ENCODE peak calls at places on chromosome 21, in nine cellular contexts. C is psoas muscle, T is GM23248, G is H9, B is iPS DF 6.9, A is tibial artery, E is uterus, V is IMR-90, Z is testis. U is an unnamed sample. For H3K4me1 and H3K27me3, the result is how much of the 10 kb centered on the place peaks cover.

GRCh38 chr21:36388835-36389234 is 3.6 kb downstream of the CHAF1B start:
- DNase-seq in Z (no peak), G (peak), V (peak), A (no peak), E (no peak), B (peak), C (no peak), T (peak), U (no peak)

GRCh38 chr21:36430841-36431240 is 45.6 kb downstream of the CHAF1B start:
- DNase-seq in E (no peak), Z (no peak), V (no peak), A (no peak), T (peak), B (no peak), C (no peak), G (no peak), U (no peak)

GRCh38 chr21:46624050-46624449 is 11.4 kb upstream of the PRMT2 start:
- DNase-seq in A (no peak), G (no peak), E (no peak), V (no peak), Z (no peak), C (no peak), T (no peak), B (no peak), U (no peak)

GRCh38 chr21:23223882-23224281 is 2225.7 kb downstream of the NCAM2 start:
- DNase-seq in Z (no peak), E (no peak), V (no peak), G (no peak), T (no peak), A (no peak), B (no peak), C (no peak), U (no peak)

GRCh38 chr21:17044696-17045095 is 468.1 kb upstream of the CXADR start:
- DNase-seq in A (no peak), B (no peak), E (no peak), Z (no peak), G (no peak), T (no peak), V (no peak), C (no peak), U (no peak)

GRCh38 chr21:27570306-27570868 is 603.5 kb upstream of the ADAMTS5 start:
- DNase-seq in Z (peak), G (no peak), B (no peak), A (peak), T (peak), V (peak), E (peak), C (peak), U (no peak)

GRCh38 chr21:45996311-45997204 is 15.0 kb downstream of the COL6A1 start:
- DNase-seq in T (peak), B (no peak), A (peak), G (no peak), Z (peak), E (peak), C (peak), V (no peak), U (no peak)

GRCh38 chr21:37071561-37072238 is 1.2 kb downstream of the PIGP start:
- DNase-seq in Z (peak), E (peak), V (peak), A (peak), T (peak), C (peak), B (no peak), G (no peak), U (no peak)

GRCh38 chr21:45800339-45801080 is 157.0 kb downstream of the PCBP3 start:
- DNase-seq in A (no peak), Z (no peak), C (no peak), V (no peak), T (no peak), B (no peak), G (no peak), E (no peak), U (no peak)

GRCh38 chr21:27528697-27529096 is 561.8 kb upstream of the ADAMTS5 start:
- DNase-seq in T (peak), E (no peak), C (no peak), A (no peak), B (no peak), V (peak), Z (no peak), G (no peak), U (no peak)

GRCh38 chr21:28492127-28492526 is 500.6 kb downstream of the LTN1 start:
- DNase-seq in T (no peak), B (no peak), A (no peak), V (no peak), G (no peak), C (no peak), E (no peak), Z (no peak), U (no peak)

GRCh38 chr21:36377391-36377842 is 7.8 kb upstream of the CHAF1B start:
- DNase-seq in T (no peak), E (no peak), C (peak), B (no peak), V (no peak), G (no peak), Z (peak), A (no peak), U (no peak)

GRCh38 chr21:37503848-37504467 is 137.4 kb downstream of the DYRK1A start:
- DNase-seq in E (no peak), A (no peak), C (no peak), T (peak), V (peak), G (no peak), B (no peak), Z (no peak), U (no peak)

GRCh38 chr21:39633043-39633442 is 20.3 kb downstream of the B3GALT5 start:
- DNase-seq in Z (no peak), B (no peak), A (no peak), E (no peak), V (peak), G (no peak), C (no peak), T (peak), U (no peak)

GRCh38 chr21:28857720-28858119 is 135.0 kb downstream of the LTN1 start:
- DNase-seq in Z (no peak), G (no peak), V (no peak), T (no peak), A (no peak), E (no peak), B (no peak), C (no peak), U (no peak)

GRCh38 chr21:16308269-16308668 is 578.5 kb downstream of the USP25 start:
- DNase-seq in T (peak), Z (no peak), V (peak), A (no peak), B (no peak), E (no peak), G (no peak), C (no peak), U (no peak)

GRCh38 chr21:28127390-28127789 is 865.3 kb downstream of the LTN1 start:
- DNase-seq in A (no peak), G (no peak), Z (no peak), B (no peak), T (no peak), E (no peak), C (no peak), V (peak), U (no peak)

GRCh38 chr21:45392206-45392971 is 12.6 kb upstream of the COL18A1 start:
- DNase-seq in C (no peak), Z (no peak), A (no peak), T (no peak), B (no peak), E (no peak), V (no peak), G (no peak), U (no peak)

DNA sequence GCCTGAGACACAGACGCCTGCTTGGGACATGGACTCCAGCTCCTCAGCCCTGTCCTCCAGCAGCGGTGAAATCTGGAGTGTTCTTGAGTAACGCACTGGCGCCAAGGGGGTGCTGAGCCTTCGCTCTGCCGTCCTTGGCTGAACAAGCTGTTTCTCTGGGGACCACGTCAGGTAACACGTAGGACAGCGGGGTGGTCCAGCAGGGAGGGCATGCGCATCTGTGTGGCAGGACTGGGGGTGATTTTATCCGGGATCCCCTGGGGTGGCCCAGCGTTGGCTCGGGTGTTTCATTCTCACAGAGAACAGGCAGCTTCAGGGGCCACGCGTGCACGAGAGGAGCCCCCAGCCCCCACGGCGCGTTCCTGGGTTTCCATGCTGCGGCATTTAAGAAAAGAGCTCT is 61.2 kb downstream of the AGPAT3 start:
- DNase-seq in C (peak), E (no peak), B (no peak), T (no peak), A (no peak), Z (no peak), V (no peak), G (no peak), U (no peak)
- H3K4me1 ChIP-seq in C (half or more), E (under half), B (under half), T (under half), A (under half), Z (under half), V (under half), G (under half), U (under half)

GRCh38 chr21:31656199-31657095 is 3.0 kb upstream of the SOD1 start:
- DNase-seq in Z (no peak), V (peak), C (no peak), G (no peak), B (no peak), A (no peak), T (peak), E (no peak), U (no peak)
- H3K27ac ChIP-seq in Z (no peak), V (no peak), C (no peak), G (no peak), B (no peak), A (no peak), T (no peak), E (no peak), U (no peak)

DNA sequence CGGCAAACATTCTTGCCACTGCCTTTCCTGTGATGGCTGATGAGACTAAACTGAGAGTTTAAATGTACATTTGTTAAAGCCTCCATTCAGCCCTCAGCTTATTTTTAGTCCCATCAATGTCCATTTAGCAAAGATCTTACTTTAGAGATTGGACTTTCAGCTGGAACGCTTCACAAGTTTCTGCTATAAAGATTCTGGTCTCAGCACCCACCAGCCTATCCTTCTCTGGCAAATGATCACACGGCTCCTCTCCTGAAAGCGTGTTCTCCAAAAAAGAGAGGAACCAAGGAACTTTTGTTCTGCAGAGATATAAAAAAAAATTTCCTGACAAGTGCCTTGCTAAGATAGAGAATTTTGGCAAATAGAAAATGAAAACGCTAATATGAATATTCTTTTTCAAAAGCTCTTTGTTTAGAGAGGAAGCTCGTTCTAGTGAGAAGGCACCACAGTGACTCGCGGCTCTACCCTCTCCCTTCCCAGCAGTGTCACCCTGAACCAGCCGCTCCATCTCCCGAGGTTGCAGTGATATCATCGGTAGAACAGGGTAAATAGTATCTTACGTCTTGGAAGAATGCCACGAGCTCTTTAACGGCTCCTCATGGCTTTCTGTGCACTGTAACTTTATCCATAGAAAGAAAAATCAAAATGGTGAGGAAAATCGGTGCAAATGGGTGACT is 200.2 kb downstream of the APP start:
- DNase-seq in E (no peak), T (no peak), C (no peak), G (no peak), Z (peak), B (no peak), V (no peak), A (no peak), U (no peak)
- H3K27me3 ChIP-seq in E (under half), T (under half), C (under half), G (under half), Z (under half), B (under half), V (under half), A (under half), U (under half)

DNA sequence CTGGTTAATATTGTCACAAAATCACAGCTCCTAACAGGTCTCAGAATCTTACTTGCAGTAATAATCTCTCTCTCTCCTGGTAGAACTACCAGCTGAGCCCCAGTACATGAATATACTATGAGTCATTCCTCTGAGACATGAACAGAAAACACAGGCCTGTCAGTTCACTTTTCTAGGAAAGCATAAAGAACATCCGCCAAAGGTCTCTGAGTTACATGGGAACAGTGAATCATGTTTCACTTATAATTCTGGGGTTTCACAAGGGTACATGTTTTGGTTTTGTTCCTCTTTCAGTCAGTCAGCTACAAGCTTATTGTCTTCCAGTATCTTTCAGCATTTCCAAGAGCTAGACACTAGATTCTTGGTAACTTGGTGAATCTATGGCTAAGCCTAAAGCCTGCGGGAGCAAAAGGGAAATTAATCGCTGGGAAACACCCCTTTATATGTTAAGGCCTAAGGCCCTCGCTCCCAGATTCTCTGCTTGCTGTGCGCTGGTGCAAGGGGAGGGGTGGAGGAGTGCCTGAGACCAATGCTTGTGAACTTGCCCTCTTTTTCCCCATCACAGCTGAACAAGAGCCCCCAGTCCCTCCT is 31.7 kb downstream of the IFNGR2 start:
- DNase-seq in E (no peak), Z (no peak), V (peak), G (no peak), A (no peak), C (no peak), B (no peak), T (peak), U (peak)
- H3K4me1 ChIP-seq in E (under half), Z (under half), V (under half), G (under half), A (under half), C (under half), B (under half), T (under half), U (under half)

GRCh38 chr21:41929248-41929647 is 24.6 kb downstream of the C2CD2 start:
- DNase-seq in V (no peak), T (no peak), G (no peak), Z (no peak), E (no peak), A (no peak), B (no peak), C (no peak), U (no peak)
- H3K27ac ChIP-seq in V (no peak), T (no peak), G (no peak), Z (no peak), E (peak), A (peak), B (no peak), C (no peak), U (no peak)

GRCh38 chr21:35298757-35299156 is 249.7 kb upstream of the RUNX1 start:
- DNase-seq in B (no peak), E (no peak), Z (no peak), A (no peak), G (no peak), V (no peak), T (peak), C (no peak), U (no peak)
- H3K27me3 ChIP-seq in B (under half), E (under half), Z (under half), A (under half), G (under half), V (under half), T (under half), C (under half), U (under half)